ENCODE peak calls at places on chromosomes 12 and 14, in six cellular contexts. One of them, this sample, is unnamed.

GRCh38 chr14:102097441-102098135 is 10.7 kb upstream of the HSP90AA1 start:
- DNase-seq in AG04450: no peak
- DNase-seq in NCI-H2107: no peak
- DNase-seq in NCI-H748 treated with DMSO at 0.1 percent for 48 hours: no peak
- DNase-seq in adipocyte: no peak
- DNase-seq in NCI-H1105: no peak
- DNase-seq in this sample: no peak

GRCh38 chr12:106081606-106082005 is 57.1 kb downstream of the NUAK1 start:
- DNase-seq in AG04450: no peak
- DNase-seq in NCI-H2107: no peak
- DNase-seq in NCI-H748 treated with DMSO at 0.1 percent for 48 hours: no peak
- DNase-seq in adipocyte: no peak
- DNase-seq in NCI-H1105: no peak
- DNase-seq in this sample: no peak

GRCh38 chr12:30796508-30796780 is 41.7 kb upstream of the CAPRIN2 start:
- DNase-seq in AG04450: no peak
- DNase-seq in NCI-H2107: peak
- DNase-seq in NCI-H748 treated with DMSO at 0.1 percent for 48 hours: no peak
- DNase-seq in adipocyte: peak
- DNase-seq in NCI-H1105: peak
- DNase-seq in this sample: no peak

GRCh38 chr12:57902371-57903042 is 38.9 kb upstream of the ATP23 start:
- DNase-seq in AG04450: no peak
- DNase-seq in NCI-H2107: no peak
- DNase-seq in NCI-H748 treated with DMSO at 0.1 percent for 48 hours: no peak
- DNase-seq in adipocyte: peak
- DNase-seq in NCI-H1105: no peak
- DNase-seq in this sample: no peak

GRCh38 chr12:105060715-105061378 is 23.4 kb downstream of the ALDH1L2 start:
- DNase-seq in AG04450: no peak
- DNase-seq in NCI-H2107: no peak
- DNase-seq in NCI-H748 treated with DMSO at 0.1 percent for 48 hours: no peak
- DNase-seq in adipocyte: no peak
- DNase-seq in NCI-H1105: no peak
- DNase-seq in this sample: no peak

GRCh38 chr14:33377596-33378390 is 439.1 kb downstream of the NPAS3 start:
- DNase-seq in AG04450: no peak
- DNase-seq in NCI-H2107: no peak
- DNase-seq in NCI-H748 treated with DMSO at 0.1 percent for 48 hours: no peak
- DNase-seq in adipocyte: no peak
- DNase-seq in NCI-H1105: no peak
- DNase-seq in this sample: no peak

GRCh38 chr12:44930972-44931600 is 55.0 kb upstream of the NELL2 start:
- DNase-seq in AG04450: peak
- DNase-seq in NCI-H2107: peak
- DNase-seq in NCI-H748 treated with DMSO at 0.1 percent for 48 hours: peak
- DNase-seq in adipocyte: peak
- DNase-seq in NCI-H1105: peak
- DNase-seq in this sample: no peak

GRCh38 chr12:21073822-21074460 is 57.1 kb upstream of the SLCO1B1 start:
- DNase-seq in AG04450: no peak
- DNase-seq in NCI-H2107: no peak
- DNase-seq in NCI-H748 treated with DMSO at 0.1 percent for 48 hours: no peak
- DNase-seq in adipocyte: no peak
- DNase-seq in NCI-H1105: no peak
- DNase-seq in this sample: no peak

This sample was measured in stimulated activated CD4-positive, alpha-beta T cell treated with anti-CD3 and anti-CD28 coated beads, Interleukin-4, amount 100 ng/mL, for 24 hours.